ENCODE peak calls at places on chromosomes 7 and 10, in nine cellular contexts. One of them, this sample, is unnamed.

GRCh38 chr7:48089415-48089975 is 430 bp downstream of the UPP1 start:
- DNase-seq in NCI-H1105: peak; percentile 70
- DNase-seq in SHP77: peak; percentile 64
- DNase-seq in activated CD8-positive, alpha-beta T cell treated with anti-CD3 and anti-CD28 coated beads, Interleukin-2, amount 10 ng/mL, durations not matched to agents 7 days and 5 days: peak; percentile 63
- DNase-seq in body of pancreas: peak; percentile 74
- DNase-seq in stimulated activated CD4-positive, alpha-beta T cell treated with anti-CD3 and anti-CD28 coated beads, Interleukin-2, amount 100 ng/mL, for 48 hours: peak; percentile 46
- DNase-seq in NCI-H345: peak; percentile 81
- DNase-seq in colonic mucosa: peak; percentile 70
- DNase-seq in T47D: peak; percentile 49
- DNase-seq in this sample: no peak

GRCh38 chr10:18100664-18101063 is 39.6 kb upstream of the CACNB2 start:
- DNase-seq in colonic mucosa: no peak
- DNase-seq in stimulated activated CD4-positive, alpha-beta T cell treated with anti-CD3 and anti-CD28 coated beads, Interleukin-2, amount 100 ng/mL, for 48 hours: no peak
- DNase-seq in NCI-H1105: no peak
- DNase-seq in NCI-H345: no peak
- DNase-seq in activated CD8-positive, alpha-beta T cell treated with anti-CD3 and anti-CD28 coated beads, Interleukin-2, amount 10 ng/mL, durations not matched to agents 7 days and 5 days: no peak
- DNase-seq in T47D: no peak
- DNase-seq in SHP77: no peak
- DNase-seq in body of pancreas: no peak
- DNase-seq in this sample: no peak

GRCh38 chr10:33335550-33335799 is 1.0 kb upstream of the NRP1 start:
- DNase-seq in NCI-H345: no peak
- DNase-seq in colonic mucosa: no peak
- DNase-seq in SHP77: peak; percentile 58
- DNase-seq in body of pancreas: no peak
- DNase-seq in activated CD8-positive, alpha-beta T cell treated with anti-CD3 and anti-CD28 coated beads, Interleukin-2, amount 10 ng/mL, durations not matched to agents 7 days and 5 days: no peak
- DNase-seq in T47D: no peak
- DNase-seq in NCI-H1105: no peak
- DNase-seq in stimulated activated CD4-positive, alpha-beta T cell treated with anti-CD3 and anti-CD28 coated beads, Interleukin-2, amount 100 ng/mL, for 48 hours: no peak
- DNase-seq in this sample: no peak

GRCh38 chr10:58435297-58435696 is 50.1 kb downstream of the TFAM start:
- DNase-seq in colonic mucosa: no peak
- DNase-seq in stimulated activated CD4-positive, alpha-beta T cell treated with anti-CD3 and anti-CD28 coated beads, Interleukin-2, amount 100 ng/mL, for 48 hours: no peak
- DNase-seq in NCI-H345: no peak
- DNase-seq in activated CD8-positive, alpha-beta T cell treated with anti-CD3 and anti-CD28 coated beads, Interleukin-2, amount 10 ng/mL, durations not matched to agents 7 days and 5 days: peak; percentile 38
- DNase-seq in T47D: no peak
- DNase-seq in body of pancreas: no peak
- DNase-seq in SHP77: no peak
- DNase-seq in NCI-H1105: no peak
- DNase-seq in this sample: no peak

GRCh38 chr7:105493928-105494325 is 28.1 kb downstream of the PUS7 start:
- DNase-seq in SHP77: no peak
- DNase-seq in body of pancreas: no peak
- DNase-seq in NCI-H345: no peak
- DNase-seq in T47D: no peak
- DNase-seq in colonic mucosa: no peak
- DNase-seq in stimulated activated CD4-positive, alpha-beta T cell treated with anti-CD3 and anti-CD28 coated beads, Interleukin-2, amount 100 ng/mL, for 48 hours: no peak
- DNase-seq in NCI-H1105: no peak
- DNase-seq in activated CD8-positive, alpha-beta T cell treated with anti-CD3 and anti-CD28 coated beads, Interleukin-2, amount 10 ng/mL, durations not matched to agents 7 days and 5 days: no peak
- DNase-seq in this sample: no peak

GRCh38 chr10:58854811-58855210 is 321.6 kb upstream of the PHYHIPL start:
- DNase-seq in stimulated activated CD4-positive, alpha-beta T cell treated with anti-CD3 and anti-CD28 coated beads, Interleukin-2, amount 100 ng/mL, for 48 hours: no peak
- DNase-seq in NCI-H1105: no peak
- DNase-seq in SHP77: no peak
- DNase-seq in activated CD8-positive, alpha-beta T cell treated with anti-CD3 and anti-CD28 coated beads, Interleukin-2, amount 10 ng/mL, durations not matched to agents 7 days and 5 days: no peak
- DNase-seq in colonic mucosa: no peak
- DNase-seq in T47D: no peak
- DNase-seq in NCI-H345: no peak
- DNase-seq in body of pancreas: no peak
- DNase-seq in this sample: no peak

GRCh38 chr7:28584235-28584634 is 171.9 kb downstream of the CREB5 start:
- DNase-seq in body of pancreas: no peak
- DNase-seq in colonic mucosa: no peak
- DNase-seq in SHP77: no peak
- DNase-seq in T47D: no peak
- DNase-seq in stimulated activated CD4-positive, alpha-beta T cell treated with anti-CD3 and anti-CD28 coated beads, Interleukin-2, amount 100 ng/mL, for 48 hours: no peak
- DNase-seq in NCI-H1105: no peak
- DNase-seq in activated CD8-positive, alpha-beta T cell treated with anti-CD3 and anti-CD28 coated beads, Interleukin-2, amount 10 ng/mL, durations not matched to agents 7 days and 5 days: no peak
- DNase-seq in NCI-H345: no peak
- DNase-seq in this sample: no peak

GRCh38 chr10:84355106-84355505 is 26.7 kb downstream of the CCSER2 start:
- DNase-seq in colonic mucosa: no peak
- DNase-seq in NCI-H345: no peak
- DNase-seq in NCI-H1105: no peak
- DNase-seq in T47D: no peak
- DNase-seq in SHP77: no peak
- DNase-seq in body of pancreas: no peak
- DNase-seq in activated CD8-positive, alpha-beta T cell treated with anti-CD3 and anti-CD28 coated beads, Interleukin-2, amount 10 ng/mL, durations not matched to agents 7 days and 5 days: no peak
- DNase-seq in stimulated activated CD4-positive, alpha-beta T cell treated with anti-CD3 and anti-CD28 coated beads, Interleukin-2, amount 100 ng/mL, for 48 hours: no peak
- DNase-seq in this sample: no peak

GRCh38 chr10:86434651-86435050 is 68.1 kb upstream of the GRID1 start:
- DNase-seq in SHP77: no peak
- DNase-seq in stimulated activated CD4-positive, alpha-beta T cell treated with anti-CD3 and anti-CD28 coated beads, Interleukin-2, amount 100 ng/mL, for 48 hours: no peak
- DNase-seq in T47D: no peak
- DNase-seq in NCI-H345: no peak
- DNase-seq in activated CD8-positive, alpha-beta T cell treated with anti-CD3 and anti-CD28 coated beads, Interleukin-2, amount 10 ng/mL, durations not matched to agents 7 days and 5 days: no peak
- DNase-seq in NCI-H1105: no peak
- DNase-seq in colonic mucosa: no peak
- DNase-seq in body of pancreas: no peak
- DNase-seq in this sample: no peak

This sample was measured in GM18507.